ENCODE peak calls at places on chromosome 4, in seven cellular contexts. D, R, A, J, Z, F and P are unnamed samples.

GRCh38 chr4:10085828-10086505 is 30.6 kb downstream of the WDR1 start:
- DNase-seq in D (no peak), R (no peak), A (no peak), J (peak; percentile 3), Z (no peak), F (no peak), P (no peak)

GRCh38 chr4:179692251-179692650 is 2250.0 kb upstream of the AGA start:
- DNase-seq in D (no peak), R (no peak), A (no peak), J (no peak), Z (no peak), F (no peak), P (no peak)

GRCh38 chr4:146567396-146567795 is 45.7 kb upstream of the SLC10A7 start:
- DNase-seq in D (no peak), R (no peak), A (no peak), J (no peak), Z (no peak), F (no peak), P (no peak)

GRCh38 chr4:39043058-39043696 is 11.0 kb upstream of the TMEM156 start:
- DNase-seq in D (no peak), R (peak; percentile 26), A (peak; percentile 66), J (no peak), Z (no peak), F (no peak), P (no peak)

GRCh38 chr4:145907363-145907762 is 31.3 kb downstream of the ZNF827 start:
- DNase-seq in D (no peak), R (no peak), A (no peak), J (no peak), Z (no peak), F (no peak), P (no peak)

GRCh38 chr4:77488882-77489281 is 116.7 kb upstream of the CXCL13 start:
- DNase-seq in D (no peak), R (no peak), A (no peak), J (no peak), Z (no peak), F (no peak), P (no peak)

GRCh38 chr4:68466185-68466584 is 18.9 kb downstream of the TMPRSS11E start:
- DNase-seq in D (no peak), R (no peak), A (peak; percentile 72), J (no peak), Z (no peak), F (no peak), P (no peak)

GRCh38 chr4:159071969-159072765 is 30.7 kb upstream of the RAPGEF2 start:
- DNase-seq in D (no peak), R (no peak), A (peak; percentile 75), J (no peak), Z (no peak), F (no peak), P (no peak)

GRCh38 chr4:119026662-119027444 is 108.8 kb upstream of the MYOZ2 start:
- DNase-seq in D (no peak), R (no peak), A (no peak), J (no peak), Z (no peak), F (no peak), P (no peak)

GRCh38 chr4:105158837-105159236 is 12.2 kb downstream of the TET2 start:
- DNase-seq in D (no peak), R (no peak), A (peak; percentile 42), J (no peak), Z (no peak), F (no peak), P (no peak)